ENCODE peak calls at places on chromosomes 1 and 21, in six cellular contexts. C is tibial artery; Z is coronary artery; V is activated T-cell treated with anti-CD3 and anti-CD28 coated beads for 48 hours; Q is stimulated activated CD8-positive, alpha-beta memory T cell treated with anti-CD3 and anti-CD28 coated beads, Interleukin-7, amount 100 ng/mL, for 1 hour; M is psoas muscle. N is an unnamed sample.

GRCh38 chr1:154812911-154813816 is 56.9 kb downstream of the KCNN3 start:
- DNase-seq in Q (no peak), M (no peak), C (no peak), V (no peak), Z (no peak), N (no peak)

GRCh38 chr1:234601217-234602017 is 8.6 kb downstream of the IRF2BP2 start:
- DNase-seq in M (no peak), Q (no peak), V (no peak), Z (no peak), C (no peak), N (peak)

GRCh38 chr1:7991504-7992440 is 30.3 kb downstream of the PARK7 start:
- DNase-seq in Q (no peak), C (no peak), V (no peak), Z (no peak), M (no peak), N (no peak)

GRCh38 chr1:220880726-220881506 is 1.7 kb downstream of the HLX start:
- DNase-seq in V (no peak), M (peak), Z (no peak), Q (no peak), C (peak), N (peak)

GRCh38 chr1:193533883-193534282 is 347.5 kb upstream of the B3GALT2 start:
- DNase-seq in Q (no peak), Z (no peak), M (no peak), C (no peak), V (no peak), N (no peak)

GRCh38 chr1:70819785-70820184 is 227.8 kb downstream of the PTGER3 start:
- DNase-seq in Q (no peak), C (no peak), V (no peak), Z (no peak), M (no peak), N (no peak)

GRCh38 chr1:36710901-36711300 is 228.2 kb upstream of the CSF3R start:
- DNase-seq in C (no peak), V (no peak), Z (no peak), Q (no peak), M (no peak), N (no peak)

GRCh38 chr1:75520862-75521261 is 90.1 kb downstream of the SLC44A5 start:
- DNase-seq in M (no peak), Q (no peak), V (no peak), Z (no peak), C (no peak), N (no peak)

GRCh38 chr1:212070720-212071302 is 35.3 kb downstream of the DTL start:
- DNase-seq in C (no peak), V (no peak), Z (no peak), Q (no peak), M (no peak), N (peak)

GRCh38 chr1:201626629-201627275 is 87.8 kb downstream of the NAV1 start:
- DNase-seq in V (no peak), Z (no peak), C (no peak), M (no peak), Q (no peak), N (no peak)

GRCh38 chr1:109214695-109215623 is 1.2 kb downstream of the SARS1 start:
- DNase-seq in C (peak), V (peak), Z (no peak), M (peak), Q (no peak), N (peak)

GRCh38 chr1:115426271-115426771 is 88.3 kb upstream of the NGF start:
- DNase-seq in Q (no peak), Z (peak), C (peak), V (no peak), M (peak), N (no peak)

GRCh38 chr1:183881387-183882084 is 76.6 kb downstream of the RGL1 start:
- DNase-seq in Q (no peak), C (no peak), V (no peak), Z (no peak), M (peak), N (peak)

GRCh38 chr1:7280257-7280656 is 490.8 kb upstream of the VAMP3 start:
- DNase-seq in M (no peak), Q (no peak), C (no peak), V (no peak), Z (peak), N (no peak)

GRCh38 chr1:13941315-13941714 is 241.3 kb downstream of the PRDM2 start:
- DNase-seq in M (no peak), V (no peak), C (no peak), Z (no peak), Q (no peak), N (no peak)

GRCh38 chr1:101136739-101137138 is 100.1 kb upstream of the S1PR1 start:
- DNase-seq in Z (no peak), Q (no peak), V (no peak), M (no peak), C (no peak), N (no peak)

GRCh38 chr1:160836981-160837557 is 25.6 kb downstream of the CD244 start:
- DNase-seq in C (no peak), Q (no peak), V (no peak), Z (peak), M (no peak), N (no peak)

GRCh38 chr1:9817734-9818133 is 6.0 kb downstream of the CLSTN1 start:
- DNase-seq in M (no peak), Q (no peak), V (no peak), C (no peak), Z (no peak), N (no peak)

GRCh38 chr1:180593382-180593781 is 34.6 kb downstream of the OVAAL start:
- DNase-seq in C (no peak), Z (no peak), Q (no peak), V (no peak), M (no peak), N (no peak)

GRCh38 chr1:226973371-226973897 is 33.3 kb downstream of the COQ8A start:
- DNase-seq in M (peak), Z (peak), C (peak), V (no peak), Q (no peak), N (no peak)

GRCh38 chr1:70674981-70675685 is 264.1 kb downstream of the CTH start:
- DNase-seq in C (no peak), Z (no peak), Q (no peak), M (no peak), V (no peak), N (no peak)

GRCh38 chr1:89815611-89816010 is 5.2 kb upstream of the LRRC8D start:
- DNase-seq in Z (no peak), C (no peak), V (no peak), M (no peak), Q (no peak), N (no peak)

GRCh38 chr1:224735159-224735558 is 119.0 kb downstream of the CNIH3 start:
- DNase-seq in M (no peak), V (no peak), C (no peak), Z (no peak), Q (no peak), N (no peak)

GRCh38 chr1:43549921-43550597 is 19.4 kb downstream of the PTPRF start:
- DNase-seq in Q (no peak), C (no peak), M (no peak), V (no peak), Z (no peak), N (peak)

GRCh38 chr1:208025036-208025435 is 114.1 kb upstream of the CD34 start:
- DNase-seq in M (peak), Z (no peak), Q (no peak), C (no peak), V (no peak), N (no peak)

GRCh38 chr1:95039360-95040031 is 33.3 kb downstream of the ALG14 start:
- DNase-seq in V (no peak), Q (no peak), C (no peak), M (no peak), Z (no peak), N (peak)

GRCh38 chr1:36118396-36118795 is 6.6 kb downstream of the COL8A2 start:
- DNase-seq in Q (no peak), V (no peak), Z (no peak), M (no peak), C (no peak), N (no peak)

GRCh38 chr1:217029311-217030157 is 306.3 kb upstream of the ESRRG start:
- DNase-seq in Q (no peak), C (no peak), Z (no peak), M (no peak), V (no peak), N (peak)

GRCh38 chr1:15323989-15324866 is 77.2 kb downstream of the FHAD1 start:
- DNase-seq in Z (no peak), C (no peak), M (no peak), Q (no peak), V (no peak), N (peak)

GRCh38 chr1:180488661-180489060 is 13.7 kb downstream of the ACBD6 start:
- DNase-seq in V (no peak), Z (no peak), Q (no peak), C (no peak), M (no peak), N (no peak)

GRCh38 chr21:37455504-37455911 is 88.9 kb downstream of the DYRK1A start:
- DNase-seq in Q (no peak), C (no peak), M (no peak), Z (no peak), V (no peak), N (peak)

GRCh38 chr1:226519135-226519534 is 29.4 kb upstream of the STUM start:
- DNase-seq in M (no peak), Z (no peak), C (no peak), V (no peak), Q (no peak), N (no peak)

GRCh38 chr1:71796044-71796443 is 486.3 kb downstream of the NEGR1 start:
- DNase-seq in M (no peak), Q (no peak), Z (no peak), V (no peak), C (no peak), N (no peak)

GRCh38 chr1:43874716-43875115 is 58.9 kb upstream of the ARTN start:
- DNase-seq in M (no peak), C (no peak), Q (no peak), V (no peak), Z (no peak), N (no peak)

GRCh38 chr1:202661136-202661845 is 49.0 kb downstream of the SYT2 start:
- DNase-seq in C (no peak), Z (no peak), V (no peak), Q (no peak), M (no peak), N (peak)

GRCh38 chr1:89631756-89632155 is 1.2 kb upstream of the LRRC8C start:
- DNase-seq in Q (no peak), V (no peak), Z (no peak), C (no peak), M (no peak), N (no peak)

GRCh38 chr1:41822865-41823264 is 95.9 kb downstream of the HIVEP3 start:
- DNase-seq in Q (no peak), Z (no peak), V (no peak), M (no peak), C (no peak), N (no peak)

GRCh38 chr1:25773441-25774125 is 26.4 kb upstream of the SELENON start:
- DNase-seq in Z (no peak), V (no peak), C (no peak), M (no peak), Q (no peak), N (peak)

GRCh38 chr1:201038537-201038936 is 15.0 kb upstream of the KIF21B start:
- DNase-seq in V (no peak), C (no peak), Q (no peak), M (no peak), Z (no peak), N (no peak)

N was measured in small intestine.